ENCODE peak calls at places on chromosomes 13 and 19, in eight cellular contexts. E is endothelial cell of umbilical vein; O is H54; K is testis; F is psoas muscle; T is tibial nerve; U is activated CD8-positive, alpha-beta T cell treated with anti-CD3 and anti-CD28 coated beads, Interleukin-2, amount 10 ng/mL, durations not matched to agents 7 days and 5 days; L is hypothalamus. X is an unnamed sample.

GRCh38 chr19:29966594-29967249 is 24.7 kb downstream of the URI1 start:
- DNase-seq in E (peak), O (no peak), K (no peak), F (no peak), T (no peak), U (no peak), L (no peak), X (no peak)

GRCh38 chr19:18014197-18014596 is 6.2 kb downstream of the ARRDC2 start:
- DNase-seq in E (no peak), O (no peak), K (no peak), F (no peak), T (no peak), U (peak), L (no peak), X (no peak)

GRCh38 chr13:111862836-111863815 is 203.8 kb upstream of the SOX1 start:
- DNase-seq in E (no peak), O (no peak), K (no peak), F (no peak), T (no peak), U (no peak), L (no peak), X (no peak)

GRCh38 chr13:26813626-26814348 is 53.2 kb upstream of the GPR12 start:
- DNase-seq in E (no peak), O (no peak), K (no peak), F (no peak), T (no peak), U (no peak), L (no peak), X (no peak)

GRCh38 chr13:23447927-23448326 is 14.4 kb upstream of the SACS start:
- DNase-seq in E (no peak), O (no peak), K (no peak), F (no peak), T (no peak), U (no peak), L (no peak), X (no peak)

GRCh38 chr19:29841209-29841558 is 29.4 kb downstream of the CCNE1 start:
- DNase-seq in E (no peak), O (peak), K (no peak), F (no peak), T (no peak), U (no peak), L (no peak), X (no peak)

GRCh38 chr13:25335856-25336255 is 34.4 kb downstream of the NUP58 start:
- DNase-seq in E (no peak), O (no peak), K (no peak), F (no peak), T (no peak), U (no peak), L (no peak), X (no peak)

GRCh38 chr19:48510421-48511268 is 990 bp downstream of the LMTK3 start:
- DNase-seq in E (peak), O (no peak), K (peak), F (peak), T (peak), U (peak), L (peak), X (peak)

GRCh38 chr13:30895773-30896172 is 10.3 kb upstream of the MEDAG start:
- DNase-seq in E (peak), O (peak), K (peak), F (peak), T (peak), U (no peak), L (no peak), X (no peak)